ENCODE peak calls at places on chromosomes 2 and 18, in seven cellular contexts. W, Z, N, H, L, U and A are unnamed samples.

GRCh38 chr2:216536725-216537124 is 38.1 kb downstream of the RPL37A start:
- DNase-seq in W (no peak), Z (no peak), N (no peak), H (no peak), L (no peak), U (no peak), A (no peak)

GRCh38 chr18:23528580-23529472 is 25.5 kb downstream of the RMC1 start:
- DNase-seq in W (peak; percentile 48), Z (no peak), N (no peak), H (peak; percentile 75), L (no peak), U (no peak), A (no peak)

GRCh38 chr2:148594216-148594615 is 50.3 kb upstream of the EPC2 start:
- DNase-seq in W (no peak), Z (no peak), N (no peak), H (no peak), L (no peak), U (no peak), A (no peak)

GRCh38 chr2:100188326-100188725 is 45.9 kb upstream of the AFF3 start:
- DNase-seq in W (peak; percentile 57), Z (no peak), N (no peak), H (no peak), L (no peak), U (no peak), A (no peak)

GRCh38 chr2:190766581-190766980 is 114.0 kb upstream of the GLS start:
- DNase-seq in W (peak; percentile 65), Z (no peak), N (no peak), H (no peak), L (no peak), U (no peak), A (no peak)

GRCh38 chr18:55252946-55253345 is 293.7 kb upstream of the CCDC68 start:
- DNase-seq in W (no peak), Z (no peak), N (no peak), H (no peak), L (no peak), U (no peak), A (no peak)

GRCh38 chr2:189927823-189928222 is 134.7 kb downstream of the MSTN start:
- DNase-seq in W (no peak), Z (no peak), N (no peak), H (no peak), L (no peak), U (no peak), A (no peak)

GRCh38 chr2:62266433-62267038 is 70.6 kb downstream of the B3GNT2 start:
- DNase-seq in W (no peak), Z (no peak), N (no peak), H (no peak), L (no peak), U (no peak), A (peak; percentile 53)

GRCh38 chr2:207616185-207616584 is 9.0 kb downstream of the METTL21A start:
- DNase-seq in W (no peak), Z (no peak), N (no peak), H (no peak), L (no peak), U (no peak), A (peak; percentile 13)

GRCh38 chr2:15708865-15709820 is 117.5 kb downstream of the DDX1 start:
- DNase-seq in W (no peak), Z (no peak), N (no peak), H (no peak), L (no peak), U (no peak), A (no peak)

GRCh38 chr2:206274434-206275273 is at the start of gene ZDBF2:
- DNase-seq in W (peak; percentile 56), Z (peak; percentile 63), N (peak; percentile 31), H (peak; percentile 62), L (peak; percentile 48), U (peak; percentile 66), A (peak; percentile 72)

GRCh38 chr2:105072039-105072438 is 34.2 kb downstream of the MRPS9 start:
- DNase-seq in W (no peak), Z (no peak), N (no peak), H (no peak), L (no peak), U (no peak), A (no peak)

GRCh38 chr18:23716516-23716915 is 27.3 kb downstream of the LAMA3 start:
- DNase-seq in W (no peak), Z (no peak), N (no peak), H (no peak), L (no peak), U (no peak), A (no peak)

GRCh38 chr18:13376841-13377351 is 158.3 kb downstream of the LDLRAD4 start:
- DNase-seq in W (no peak), Z (no peak), N (peak; percentile 51), H (no peak), L (no peak), U (no peak), A (no peak)

DNA sequence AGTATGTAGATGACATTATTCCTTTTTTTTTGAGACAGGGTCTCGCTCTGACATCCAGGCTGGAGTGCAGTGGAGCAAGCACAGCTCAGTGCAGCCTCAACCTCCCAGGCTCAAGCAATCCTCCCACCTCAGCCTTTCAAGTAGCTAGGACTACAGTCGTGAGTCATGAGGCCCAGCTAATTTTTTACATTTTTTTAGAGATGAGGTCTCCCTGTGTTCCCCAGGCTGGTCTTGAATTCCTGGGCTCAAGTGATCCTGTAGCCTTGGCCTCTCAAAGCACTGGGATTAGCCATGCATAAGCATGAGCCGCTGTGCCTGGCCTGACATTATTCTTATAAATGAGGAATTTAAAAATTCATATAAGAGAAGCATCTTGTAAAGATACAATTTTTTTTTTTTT is 86.9 kb downstream of the FAM117B start:
- DNase-seq in W (no peak), Z (no peak), N (no peak), H (no peak), L (peak; percentile 54), U (no peak), A (no peak)
- TF ChIP-seq POLR2A in W (no peak), Z (no peak), N (no peak), H (no peak), L (no peak), U (no peak), A (no peak)

DNA sequence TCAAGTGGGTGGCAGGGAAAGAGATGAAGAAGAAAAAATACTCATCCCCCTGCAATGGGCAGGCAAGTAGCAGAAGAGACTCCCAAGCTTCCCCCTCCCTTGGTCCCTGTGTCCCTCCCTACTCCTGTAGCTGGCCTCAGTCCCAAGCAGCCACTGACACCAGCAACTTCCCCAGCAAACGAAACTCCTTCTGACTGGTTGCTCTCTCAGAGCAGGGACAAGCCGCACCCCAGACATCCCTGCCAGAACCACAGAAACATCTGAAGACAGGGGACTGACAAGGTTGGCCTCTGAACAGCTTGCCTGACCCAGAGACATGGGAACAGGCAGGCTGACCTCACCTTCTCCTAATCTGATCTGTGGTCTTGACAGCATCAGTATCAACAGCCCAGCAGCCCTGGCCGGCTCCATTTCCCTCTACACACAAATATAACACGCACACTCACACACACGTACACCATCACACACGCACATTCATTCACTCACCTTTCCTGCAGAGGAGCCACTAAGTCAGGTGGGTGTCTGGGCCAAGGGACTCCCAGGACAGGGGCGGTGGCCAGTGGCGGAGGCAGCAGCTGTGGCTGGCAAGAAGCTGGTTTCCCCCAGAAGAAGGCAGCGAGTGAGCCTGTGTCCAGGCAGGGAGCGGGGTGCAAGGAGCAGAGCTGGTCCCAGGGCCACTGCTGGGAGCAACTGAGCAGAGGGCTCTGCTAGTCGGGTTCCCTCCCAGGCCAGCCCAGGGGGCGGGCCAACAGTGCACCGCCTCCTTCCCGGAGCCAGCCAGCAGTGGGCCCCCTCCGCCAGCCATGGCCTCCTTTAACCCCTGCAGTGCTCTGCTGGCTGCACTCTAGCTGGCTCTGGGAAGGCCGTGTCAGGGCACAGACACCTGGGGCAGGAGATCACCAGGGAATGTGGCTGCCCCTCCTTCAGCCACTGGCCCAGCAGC is 59.1 kb downstream of the TNS1 start:
- DNase-seq in W (peak; percentile 54), Z (peak; percentile 81), N (no peak), H (peak; percentile 75), L (peak; percentile 93), U (peak; percentile 35), A (peak; percentile 63)
- TF ChIP-seq POLR2A in W (no peak), Z (no peak), N (peak; percentile 17), H (no peak), L (peak; percentile 98), U (peak; percentile 32), A (peak; percentile 34)

GRCh38 chr18:50311573-50312106 is 24.1 kb upstream of the CXXC1 start:
- DNase-seq in W (peak; percentile 25), Z (no peak), N (no peak), H (no peak), L (no peak), U (no peak), A (no peak)

GRCh38 chr18:50306944-50307343 is 19.5 kb upstream of the CXXC1 start:
- DNase-seq in W (peak; percentile 65), Z (peak; percentile 52), N (no peak), H (no peak), L (no peak), U (no peak), A (no peak)

GRCh38 chr18:50307400-50307737 is 19.9 kb upstream of the CXXC1 start:
- DNase-seq in W (no peak), Z (no peak), N (no peak), H (no peak), L (no peak), U (no peak), A (no peak)

GRCh38 chr18:50310080-50310479 is 22.6 kb upstream of the CXXC1 start:
- DNase-seq in W (no peak), Z (no peak), N (no peak), H (no peak), L (no peak), U (no peak), A (no peak)

GRCh38 chr18:50307738-50308470 is 20.4 kb upstream of the CXXC1 start:
- DNase-seq in W (peak; percentile 97), Z (peak; percentile 93), N (peak; percentile 89), H (peak; percentile 60), L (peak; percentile 93), U (peak; percentile 88), A (peak; percentile 36)
- TF ChIP-seq POLR2A in W (no peak), Z (no peak), N (no peak), H (no peak), L (no peak), U (no peak), A (no peak)

GRCh38 chr2:45010706-45011036 is 1.4 kb upstream of the SIX2 start:
- DNase-seq in W (no peak), Z (no peak), N (no peak), H (no peak), L (no peak), U (no peak), A (no peak)
- TF ChIP-seq POLR2A in W (no peak), Z (no peak), N (no peak), H (no peak), L (no peak), U (no peak), A (no peak)

GRCh38 chr2:40497251-40497859 is 45.5 kb upstream of the SLC8A1 start:
- DNase-seq in W (no peak), Z (no peak), N (no peak), H (no peak), L (no peak), U (no peak), A (no peak)

DNA sequence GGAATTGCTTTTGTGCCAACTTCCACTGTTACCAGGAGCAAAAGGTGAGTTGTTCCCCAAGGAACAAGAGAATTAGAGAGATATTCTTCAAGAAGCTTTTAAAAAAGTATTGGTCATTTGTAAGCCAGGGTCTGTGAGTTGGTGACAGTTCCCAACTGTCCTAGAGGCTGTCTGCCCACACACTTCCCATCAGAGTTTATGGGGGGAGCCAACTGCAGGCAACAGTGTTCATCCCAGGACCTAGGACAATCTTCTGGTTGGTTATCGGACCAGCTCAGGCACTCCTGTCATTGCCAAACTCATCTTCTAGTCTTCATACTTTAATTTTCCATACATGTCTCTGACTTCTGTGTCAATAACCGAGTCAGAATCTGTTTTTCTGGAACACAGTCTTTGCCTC is 47.5 kb upstream of the SLC8A1 start:
- DNase-seq in W (no peak), Z (no peak), N (no peak), H (no peak), L (no peak), U (no peak), A (no peak)
- TF ChIP-seq POLR2A in W (no peak), Z (no peak), N (no peak), H (no peak), L (no peak), U (no peak), A (no peak)